ENCODE peak calls at places on chromosomes 3 and 15, in ten cellular contexts. One of them, this sample, is unnamed.

GRCh38 chr3:42300013-42300412 is 34.0 kb upstream of the CCK start:
- DNase-seq in uterus: no peak
- DNase-seq in glutamatergic neuron: no peak
- DNase-seq in foreskin fibroblast: peak; percentile 24
- DNase-seq in brain microvascular endothelial cell: peak; percentile 35
- DNase-seq in PC-9: peak; percentile 13
- DNase-seq in omental fat pad: no peak
- DNase-seq in natural killer cell: no peak
- DNase-seq in endothelial cell: peak; percentile 68
- DNase-seq in left ventricle myocardium inferior: no peak
- DNase-seq in this sample: peak; percentile 31

GRCh38 chr15:47158573-47158972 is 558.7 kb upstream of the SEMA6D start:
- DNase-seq in brain microvascular endothelial cell: no peak
- DNase-seq in left ventricle myocardium inferior: no peak
- DNase-seq in PC-9: no peak
- DNase-seq in foreskin fibroblast: no peak
- DNase-seq in uterus: no peak
- DNase-seq in endothelial cell: no peak
- DNase-seq in natural killer cell: no peak
- DNase-seq in glutamatergic neuron: no peak
- DNase-seq in omental fat pad: no peak
- DNase-seq in this sample: no peak

GRCh38 chr3:183504597-183504996 is 50.9 kb downstream of the KLHL6 start:
- DNase-seq in PC-9: no peak
- DNase-seq in endothelial cell: no peak
- DNase-seq in foreskin fibroblast: no peak
- DNase-seq in brain microvascular endothelial cell: no peak
- DNase-seq in uterus: no peak
- DNase-seq in natural killer cell: no peak
- DNase-seq in left ventricle myocardium inferior: no peak
- DNase-seq in glutamatergic neuron: no peak
- DNase-seq in omental fat pad: no peak
- DNase-seq in this sample: no peak

GRCh38 chr15:59616390-59616789 is 4.8 kb downstream of the GCNT3 start:
- DNase-seq in foreskin fibroblast: no peak
- DNase-seq in uterus: no peak
- DNase-seq in omental fat pad: no peak
- DNase-seq in brain microvascular endothelial cell: no peak
- DNase-seq in left ventricle myocardium inferior: no peak
- DNase-seq in PC-9: peak; percentile 4
- DNase-seq in glutamatergic neuron: no peak
- DNase-seq in endothelial cell: no peak
- DNase-seq in natural killer cell: no peak
- DNase-seq in this sample: peak; percentile 50

GRCh38 chr3:37291275-37291700 is 116.9 kb upstream of the LRRFIP2 start:
- DNase-seq in brain microvascular endothelial cell: peak; percentile 74
- DNase-seq in left ventricle myocardium inferior: no peak
- DNase-seq in omental fat pad: no peak
- DNase-seq in endothelial cell: no peak
- DNase-seq in uterus: no peak
- DNase-seq in PC-9: no peak
- DNase-seq in natural killer cell: no peak
- DNase-seq in glutamatergic neuron: no peak
- DNase-seq in foreskin fibroblast: peak; percentile 58
- DNase-seq in this sample: no peak

GRCh38 chr15:50906954-50907865 is 1.3 kb upstream of the AP4E1 start:
- DNase-seq in glutamatergic neuron: no peak
- DNase-seq in foreskin fibroblast: no peak
- DNase-seq in PC-9: no peak
- DNase-seq in uterus: no peak
- DNase-seq in endothelial cell: no peak
- DNase-seq in omental fat pad: no peak
- DNase-seq in left ventricle myocardium inferior: no peak
- DNase-seq in natural killer cell: peak; percentile 67
- DNase-seq in brain microvascular endothelial cell: no peak
- DNase-seq in this sample: peak; percentile 24

GRCh38 chr3:128486692-128487537 is 6.1 kb downstream of the GATA2 start:
- DNase-seq in foreskin fibroblast: no peak
- DNase-seq in natural killer cell: no peak
- DNase-seq in brain microvascular endothelial cell: no peak
- DNase-seq in omental fat pad: no peak
- DNase-seq in left ventricle myocardium inferior: no peak
- DNase-seq in PC-9: peak; percentile 45
- DNase-seq in endothelial cell: peak; percentile 52
- DNase-seq in uterus: peak; percentile 51
- DNase-seq in glutamatergic neuron: no peak
- DNase-seq in this sample: peak; percentile 63

GRCh38 chr3:158105710-158106438 is at the start of gene SHOX2:
- DNase-seq in PC-9: peak; percentile 45
- DNase-seq in natural killer cell: peak; percentile 32
- DNase-seq in foreskin fibroblast: peak; percentile 71
- DNase-seq in uterus: peak; percentile 20
- DNase-seq in glutamatergic neuron: peak; percentile 74
- DNase-seq in endothelial cell: peak; percentile 38
- DNase-seq in brain microvascular endothelial cell: no peak
- DNase-seq in left ventricle myocardium inferior: no peak
- DNase-seq in omental fat pad: no peak
- DNase-seq in this sample: peak; percentile 89

GRCh38 chr3:61663728-61664492 is 102.5 kb downstream of the PTPRG start:
- DNase-seq in endothelial cell: no peak
- DNase-seq in brain microvascular endothelial cell: peak; percentile 91
- DNase-seq in natural killer cell: no peak
- DNase-seq in glutamatergic neuron: no peak
- DNase-seq in uterus: no peak
- DNase-seq in foreskin fibroblast: peak; percentile 94
- DNase-seq in PC-9: peak; percentile 59
- DNase-seq in omental fat pad: no peak
- DNase-seq in left ventricle myocardium inferior: no peak
- DNase-seq in this sample: no peak

GRCh38 chr3:20096135-20096685 is 56.0 kb downstream of the KAT2B start:
- DNase-seq in brain microvascular endothelial cell: no peak
- DNase-seq in left ventricle myocardium inferior: no peak
- DNase-seq in glutamatergic neuron: no peak
- DNase-seq in uterus: no peak
- DNase-seq in endothelial cell: no peak
- DNase-seq in omental fat pad: no peak
- DNase-seq in foreskin fibroblast: peak; percentile 11
- DNase-seq in PC-9: no peak
- DNase-seq in natural killer cell: no peak
- DNase-seq in this sample: no peak

GRCh38 chr3:167493240-167493639 is 19.4 kb upstream of the SERPINI2 start:
- DNase-seq in natural killer cell: no peak
- DNase-seq in endothelial cell: peak; percentile 31
- DNase-seq in omental fat pad: no peak
- DNase-seq in PC-9: no peak
- DNase-seq in left ventricle myocardium inferior: no peak
- DNase-seq in glutamatergic neuron: no peak
- DNase-seq in brain microvascular endothelial cell: no peak
- DNase-seq in uterus: no peak
- DNase-seq in foreskin fibroblast: no peak
- DNase-seq in this sample: peak; percentile 17

DNA sequence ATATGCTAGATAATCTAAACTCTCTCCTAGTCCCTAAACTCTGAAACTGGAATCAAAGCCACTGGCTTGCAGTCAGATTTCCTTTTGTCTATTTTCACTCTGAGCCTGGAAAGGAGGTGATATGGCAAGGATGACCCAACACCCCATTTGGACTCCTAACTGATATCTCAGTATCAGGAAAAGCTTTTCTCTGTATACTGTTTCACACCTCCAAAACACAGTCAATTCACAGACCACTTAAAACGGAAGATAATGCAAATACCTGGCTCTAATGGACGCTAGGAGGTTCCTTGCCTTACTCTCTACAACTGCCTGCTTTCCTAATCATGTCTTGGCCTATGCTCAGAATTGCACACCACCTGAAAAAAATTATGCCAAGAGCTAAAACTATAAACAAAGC is 31.4 kb downstream of the SPATA12 start:
- DNase-seq in glutamatergic neuron: no peak
- DNase-seq in omental fat pad: no peak
- DNase-seq in brain microvascular endothelial cell: no peak
- DNase-seq in foreskin fibroblast: no peak
- DNase-seq in natural killer cell: no peak
- DNase-seq in PC-9: no peak
- DNase-seq in left ventricle myocardium inferior: no peak
- DNase-seq in uterus: no peak
- DNase-seq in endothelial cell: no peak
- DNase-seq in this sample: no peak
- TF ChIP-seq CTCF in glutamatergic neuron: no peak
- TF ChIP-seq CTCF in omental fat pad: no peak
- TF ChIP-seq CTCF in brain microvascular endothelial cell: no peak
- TF ChIP-seq CTCF in foreskin fibroblast: no peak
- TF ChIP-seq CTCF in natural killer cell: no peak
- TF ChIP-seq CTCF in PC-9: no peak
- TF ChIP-seq CTCF in left ventricle myocardium inferior: no peak
- TF ChIP-seq CTCF in uterus: no peak
- TF ChIP-seq CTCF in endothelial cell: no peak
- TF ChIP-seq CTCF in this sample: no peak

GRCh38 chr3:55718956-55719355 is 231.8 kb upstream of the WNT5A start:
- DNase-seq in glutamatergic neuron: no peak
- DNase-seq in brain microvascular endothelial cell: no peak
- DNase-seq in PC-9: no peak
- DNase-seq in omental fat pad: no peak
- DNase-seq in uterus: no peak
- DNase-seq in foreskin fibroblast: no peak
- DNase-seq in endothelial cell: no peak
- DNase-seq in left ventricle myocardium inferior: no peak
- DNase-seq in natural killer cell: no peak
- DNase-seq in this sample: no peak

GRCh38 chr3:55719508-55719907 is 232.4 kb upstream of the WNT5A start:
- DNase-seq in PC-9: no peak
- DNase-seq in brain microvascular endothelial cell: no peak
- DNase-seq in foreskin fibroblast: no peak
- DNase-seq in omental fat pad: no peak
- DNase-seq in glutamatergic neuron: no peak
- DNase-seq in uterus: no peak
- DNase-seq in endothelial cell: no peak
- DNase-seq in natural killer cell: no peak
- DNase-seq in left ventricle myocardium inferior: no peak
- DNase-seq in this sample: no peak

GRCh38 chr3:55718475-55718874 is 231.4 kb upstream of the WNT5A start:
- DNase-seq in left ventricle myocardium inferior: no peak
- DNase-seq in uterus: no peak
- DNase-seq in PC-9: peak; percentile 4
- DNase-seq in omental fat pad: no peak
- DNase-seq in brain microvascular endothelial cell: no peak
- DNase-seq in endothelial cell: no peak
- DNase-seq in glutamatergic neuron: no peak
- DNase-seq in foreskin fibroblast: peak; percentile 50
- DNase-seq in natural killer cell: no peak
- DNase-seq in this sample: no peak

GRCh38 chr3:55721716-55722484 is 234.8 kb upstream of the WNT5A start:
- DNase-seq in natural killer cell: no peak
- DNase-seq in brain microvascular endothelial cell: peak; percentile 33
- DNase-seq in foreskin fibroblast: peak; percentile 14
- DNase-seq in uterus: peak; percentile 27
- DNase-seq in glutamatergic neuron: no peak
- DNase-seq in endothelial cell: peak; percentile 40
- DNase-seq in left ventricle myocardium inferior: no peak
- DNase-seq in omental fat pad: no peak
- DNase-seq in PC-9: peak; percentile 53
- DNase-seq in this sample: no peak

GRCh38 chr3:55720614-55721013 is 233.5 kb upstream of the WNT5A start:
- DNase-seq in left ventricle myocardium inferior: no peak
- DNase-seq in foreskin fibroblast: peak; percentile 10
- DNase-seq in omental fat pad: no peak
- DNase-seq in uterus: no peak
- DNase-seq in PC-9: peak; percentile 8
- DNase-seq in endothelial cell: no peak
- DNase-seq in natural killer cell: no peak
- DNase-seq in glutamatergic neuron: no peak
- DNase-seq in brain microvascular endothelial cell: peak; percentile 27
- DNase-seq in this sample: no peak
- TF ChIP-seq CTCF in left ventricle myocardium inferior: peak; percentile 10
- TF ChIP-seq CTCF in foreskin fibroblast: peak; percentile 32
- TF ChIP-seq CTCF in omental fat pad: no peak
- TF ChIP-seq CTCF in uterus: no peak
- TF ChIP-seq CTCF in PC-9: peak; percentile 48
- TF ChIP-seq CTCF in endothelial cell: no peak
- TF ChIP-seq CTCF in natural killer cell: no peak
- TF ChIP-seq CTCF in glutamatergic neuron: no peak
- TF ChIP-seq CTCF in brain microvascular endothelial cell: peak; percentile 58
- TF ChIP-seq CTCF in this sample: no peak

GRCh38 chr15:41932511-41932910 is 38.7 kb upstream of the SPTBN5 start:
- DNase-seq in brain microvascular endothelial cell: no peak
- DNase-seq in glutamatergic neuron: no peak
- DNase-seq in PC-9: no peak
- DNase-seq in endothelial cell: no peak
- DNase-seq in left ventricle myocardium inferior: no peak
- DNase-seq in omental fat pad: no peak
- DNase-seq in uterus: no peak
- DNase-seq in foreskin fibroblast: no peak
- DNase-seq in natural killer cell: no peak
- DNase-seq in this sample: no peak

GRCh38 chr15:41930867-41931222 is 37.0 kb upstream of the SPTBN5 start:
- DNase-seq in natural killer cell: no peak
- DNase-seq in endothelial cell: no peak
- DNase-seq in brain microvascular endothelial cell: no peak
- DNase-seq in left ventricle myocardium inferior: no peak
- DNase-seq in glutamatergic neuron: no peak
- DNase-seq in omental fat pad: no peak
- DNase-seq in foreskin fibroblast: no peak
- DNase-seq in PC-9: no peak
- DNase-seq in uterus: no peak
- DNase-seq in this sample: no peak

GRCh38 chr15:41928637-41929620 is 35.1 kb upstream of the SPTBN5 start:
- DNase-seq in endothelial cell: no peak
- DNase-seq in left ventricle myocardium inferior: peak; percentile 63
- DNase-seq in foreskin fibroblast: no peak
- DNase-seq in natural killer cell: no peak
- DNase-seq in uterus: no peak
- DNase-seq in PC-9: no peak
- DNase-seq in omental fat pad: no peak
- DNase-seq in glutamatergic neuron: no peak
- DNase-seq in brain microvascular endothelial cell: no peak
- DNase-seq in this sample: no peak

GRCh38 chr15:41932101-41932500 is 38.2 kb upstream of the SPTBN5 start:
- DNase-seq in endothelial cell: no peak
- DNase-seq in left ventricle myocardium inferior: no peak
- DNase-seq in uterus: no peak
- DNase-seq in foreskin fibroblast: no peak
- DNase-seq in brain microvascular endothelial cell: no peak
- DNase-seq in omental fat pad: no peak
- DNase-seq in PC-9: no peak
- DNase-seq in natural killer cell: no peak
- DNase-seq in glutamatergic neuron: no peak
- DNase-seq in this sample: no peak

GRCh38 chr15:41930221-41930866 is 36.5 kb upstream of the SPTBN5 start:
- DNase-seq in brain microvascular endothelial cell: peak; percentile 89
- DNase-seq in foreskin fibroblast: peak; percentile 86
- DNase-seq in PC-9: peak; percentile 47
- DNase-seq in natural killer cell: no peak
- DNase-seq in uterus: no peak
- DNase-seq in glutamatergic neuron: no peak
- DNase-seq in endothelial cell: no peak
- DNase-seq in left ventricle myocardium inferior: peak; percentile 64
- DNase-seq in omental fat pad: no peak
- DNase-seq in this sample: no peak
- TF ChIP-seq CTCF in brain microvascular endothelial cell: peak; percentile 61
- TF ChIP-seq CTCF in foreskin fibroblast: peak; percentile 16
- TF ChIP-seq CTCF in PC-9: peak; percentile 13
- TF ChIP-seq CTCF in natural killer cell: no peak
- TF ChIP-seq CTCF in uterus: peak; percentile 31
- TF ChIP-seq CTCF in glutamatergic neuron: no peak
- TF ChIP-seq CTCF in endothelial cell: no peak
- TF ChIP-seq CTCF in left ventricle myocardium inferior: peak; percentile 46
- TF ChIP-seq CTCF in omental fat pad: no peak
- TF ChIP-seq CTCF in this sample: no peak

GRCh38 chr3:64111872-64112271 is 88.6 kb upstream of the PSMD6 start:
- DNase-seq in endothelial cell: no peak
- DNase-seq in uterus: no peak
- DNase-seq in glutamatergic neuron: no peak
- DNase-seq in natural killer cell: no peak
- DNase-seq in PC-9: no peak
- DNase-seq in foreskin fibroblast: no peak
- DNase-seq in brain microvascular endothelial cell: no peak
- DNase-seq in left ventricle myocardium inferior: no peak
- DNase-seq in omental fat pad: no peak
- DNase-seq in this sample: no peak
- TF ChIP-seq CTCF in endothelial cell: no peak
- TF ChIP-seq CTCF in uterus: no peak
- TF ChIP-seq CTCF in glutamatergic neuron: no peak
- TF ChIP-seq CTCF in natural killer cell: no peak
- TF ChIP-seq CTCF in PC-9: no peak
- TF ChIP-seq CTCF in foreskin fibroblast: no peak
- TF ChIP-seq CTCF in brain microvascular endothelial cell: peak; percentile 41
- TF ChIP-seq CTCF in left ventricle myocardium inferior: no peak
- TF ChIP-seq CTCF in omental fat pad: no peak
- TF ChIP-seq CTCF in this sample: no peak

This sample was measured in Calu3.